ENCODE peak calls at places on chromosomes 11 and 22, in eight cellular contexts. P, U, O, R, Y, F, K and W are unnamed samples.

GRCh38 chr11:108511851-108512474 is 13.8 kb upstream of the POGLUT3 start:
- DNase-seq in R (no peak), U (no peak), F (peak), P (no peak), Y (peak), O (no peak), K (no peak), W (no peak)

GRCh38 chr22:27474711-27475547 is 326.6 kb downstream of the MN1 start:
- DNase-seq in O (no peak), U (peak), P (no peak), F (peak), R (no peak), K (no peak), Y (peak), W (no peak)

GRCh38 chr11:12137938-12138731 is 27.7 kb downstream of the MICAL2 start:
- DNase-seq in P (peak), K (no peak), O (no peak), F (peak), Y (peak), U (no peak), R (no peak), W (no peak)

GRCh38 chr11:76767659-76768058 is 15.5 kb upstream of the TSKU start:
- DNase-seq in O (no peak), K (no peak), F (no peak), R (no peak), P (no peak), Y (no peak), U (no peak), W (no peak)

GRCh38 chr11:100932474-100933100 is 197.0 kb downstream of the PGR start:
- DNase-seq in P (peak), F (peak), O (no peak), K (no peak), Y (peak), U (no peak), R (no peak), W (no peak)

GRCh38 chr22:30208631-30209603 is 37.6 kb downstream of the LIF start:
- DNase-seq in F (peak), P (no peak), U (no peak), R (no peak), Y (no peak), O (no peak), K (no peak), W (no peak)

GRCh38 chr22:36606114-36606513 is 77.1 kb upstream of the EIF3D start:
- DNase-seq in U (no peak), K (no peak), F (no peak), Y (no peak), O (no peak), P (no peak), R (no peak), W (no peak)

GRCh38 chr11:37849731-37850130 is 1251.7 kb upstream of the RAG2 start:
- DNase-seq in P (no peak), Y (no peak), R (no peak), O (no peak), F (no peak), K (no peak), U (no peak), W (no peak)

GRCh38 chr11:39361557-39361956 is 2097.9 kb downstream of the LRRC4C start:
- DNase-seq in U (no peak), R (no peak), P (no peak), O (no peak), F (no peak), Y (no peak), K (no peak), W (no peak)

GRCh38 chr11:39367526-39367925 is 2091.9 kb downstream of the LRRC4C start:
- DNase-seq in P (no peak), F (no peak), U (no peak), Y (no peak), K (no peak), O (no peak), R (no peak), W (no peak)

GRCh38 chr11:39365809-39366436 is 2093.5 kb downstream of the LRRC4C start:
- DNase-seq in K (no peak), R (no peak), F (peak), Y (peak), U (no peak), P (peak), O (no peak), W (no peak)
- TF ChIP-seq CTCF in K (no peak), R (no peak), F (no peak), Y (no peak), U (no peak), P (peak), O (no peak), W (no peak)

GRCh38 chr11:133995066-133995465 is 38.3 kb upstream of the IGSF9B start:
- DNase-seq in R (no peak), K (no peak), Y (no peak), P (no peak), F (no peak), U (no peak), O (no peak), W (no peak)
- TF ChIP-seq CTCF in R (no peak), K (no peak), Y (no peak), P (no peak), F (no peak), U (no peak), O (no peak), W (no peak)

DNA sequence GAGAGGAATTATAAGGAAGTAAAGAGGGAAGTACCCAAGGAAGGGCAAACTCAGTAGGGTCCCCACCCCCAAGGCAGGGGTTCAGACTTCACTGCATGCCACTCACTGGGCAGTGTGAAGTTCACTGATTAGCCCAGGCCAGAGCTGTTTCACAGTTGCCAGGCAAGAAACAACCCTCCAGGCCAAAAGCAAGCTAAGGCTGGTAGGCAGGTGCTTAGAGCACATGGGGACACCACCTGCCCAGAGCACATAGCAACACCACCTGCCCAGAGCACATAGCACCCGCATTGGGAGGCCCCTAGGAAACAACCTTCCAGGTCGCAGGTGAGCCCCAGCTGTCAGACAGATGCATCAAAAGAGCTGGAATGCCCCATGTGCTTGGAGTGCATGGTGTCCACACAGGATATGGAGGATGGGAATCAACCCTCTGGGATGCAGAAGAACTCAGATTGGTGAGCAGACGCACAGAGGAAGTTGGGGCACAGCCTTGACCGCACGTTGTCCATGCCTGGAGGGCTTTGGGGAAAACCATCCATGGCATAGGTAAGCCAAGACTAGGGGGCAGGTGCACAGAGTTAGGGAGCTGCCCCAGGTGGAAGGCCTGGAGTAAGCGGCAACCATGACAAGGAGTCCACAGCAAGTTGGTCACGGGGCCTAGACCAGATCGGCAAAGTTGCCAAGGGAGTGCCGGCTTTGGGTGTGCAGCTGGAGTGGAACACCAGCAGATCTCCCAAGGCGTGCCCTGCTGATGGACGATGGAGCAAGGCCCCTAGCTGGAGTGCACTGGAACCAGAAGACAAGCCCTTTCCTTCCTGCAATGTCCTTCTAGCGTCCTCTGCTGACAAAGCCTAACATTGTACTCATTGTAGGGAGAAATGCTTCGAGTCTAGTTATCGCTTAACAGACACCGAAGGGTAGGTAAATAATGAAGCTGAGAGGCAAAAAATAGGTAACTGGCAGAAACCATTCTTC is 7.8 kb upstream of the TMEM216 start:
- DNase-seq in R (no peak), F (no peak), O (no peak), Y (peak), U (no peak), P (peak), K (no peak), W (no peak)
- TF ChIP-seq CTCF in R (no peak), F (peak), O (no peak), Y (peak), U (no peak), P (peak), K (no peak), W (no peak)

DNA sequence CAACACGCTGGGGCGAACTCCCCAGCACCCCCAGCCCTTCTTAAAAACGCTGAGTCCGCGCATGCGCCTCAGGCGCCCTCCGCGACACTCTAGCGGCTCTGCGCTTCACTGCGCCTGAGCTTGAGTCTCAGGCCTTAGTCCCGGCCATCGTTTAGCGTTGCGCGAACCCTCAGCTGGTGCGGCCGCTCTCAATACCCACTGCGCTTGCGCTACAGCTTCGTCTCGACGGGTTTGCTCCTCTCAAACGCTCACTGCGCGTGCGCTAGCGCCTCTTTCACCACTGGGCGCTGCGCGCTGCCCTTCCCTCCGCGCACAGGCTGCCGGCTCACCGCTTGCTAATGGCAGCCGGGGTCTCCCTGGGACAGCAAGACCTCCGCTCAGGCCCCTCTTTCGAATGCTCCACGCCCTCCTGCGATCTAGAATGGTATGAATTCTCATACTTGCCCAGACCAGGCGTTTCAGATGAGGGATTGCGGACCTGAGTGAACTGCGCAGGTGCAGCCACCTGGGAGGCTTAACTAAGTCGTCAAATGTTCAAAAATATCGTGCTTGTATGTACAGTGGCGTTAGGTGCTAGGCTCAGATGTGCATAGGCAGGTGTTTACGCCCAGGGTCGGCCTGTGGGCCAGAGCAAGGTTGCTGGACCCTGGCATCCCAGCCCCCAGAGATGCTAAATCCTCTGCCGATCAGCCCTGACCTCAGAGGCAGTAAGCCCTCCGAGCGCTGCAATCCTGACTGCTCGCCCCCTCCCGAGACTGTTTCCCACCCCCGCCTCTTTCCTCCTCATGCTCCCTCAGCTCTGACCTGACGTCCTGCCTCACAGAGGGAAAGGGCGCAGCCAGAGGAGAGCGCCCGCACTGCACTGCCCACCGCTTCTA is at the start of gene SLC2A11:
- DNase-seq in R (peak), K (peak), P (peak), O (peak), U (peak), Y (peak), F (peak), W (peak)
- TF ChIP-seq CTCF in R (peak), K (no peak), P (peak), O (peak), U (peak), Y (peak), F (peak), W (no peak)

DNA sequence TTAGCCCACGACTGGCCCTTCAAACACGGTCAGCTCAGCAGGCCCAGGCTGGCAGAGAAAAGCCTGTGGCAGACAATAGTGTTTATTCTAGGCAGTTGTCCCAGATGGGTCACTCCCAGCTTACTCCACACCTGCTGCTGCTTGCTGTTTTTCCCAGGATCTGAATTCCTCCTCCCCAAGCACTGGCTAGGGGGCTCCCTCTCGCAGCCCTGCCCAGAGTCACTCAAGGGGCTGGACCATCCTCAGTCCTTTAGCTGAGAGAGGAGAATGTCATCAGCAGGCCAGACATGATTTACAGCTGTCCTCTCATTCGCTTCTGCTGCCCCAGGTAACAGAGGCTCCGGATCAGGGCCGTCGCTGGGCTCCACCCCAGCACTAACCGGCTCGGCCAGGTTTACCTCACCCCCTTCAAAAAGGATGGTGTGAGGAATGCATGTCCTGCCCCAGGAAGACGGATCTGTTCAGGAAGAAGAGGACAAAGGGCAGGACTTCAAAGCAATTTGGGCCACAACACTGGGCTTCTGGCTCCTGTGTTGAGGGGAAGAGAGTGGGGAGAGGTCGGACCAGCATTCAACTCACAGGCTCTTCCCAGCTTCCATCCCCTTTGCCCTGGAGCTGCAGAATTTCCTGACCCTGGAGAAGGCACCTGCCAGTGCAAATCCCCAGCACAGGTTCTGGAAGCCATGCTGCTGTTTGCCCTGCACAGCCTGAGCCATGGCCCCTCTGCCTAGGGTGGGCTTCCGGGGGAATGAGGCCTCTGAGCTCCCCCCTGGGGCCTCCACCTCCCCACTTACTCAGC is 59.7 kb upstream of the BARX2 start:
- DNase-seq in R (no peak), U (no peak), Y (peak), P (peak), F (no peak), K (no peak), O (no peak), W (no peak)
- TF ChIP-seq CTCF in R (no peak), U (no peak), Y (no peak), P (peak), F (no peak), K (no peak), O (no peak), W (no peak)

DNA sequence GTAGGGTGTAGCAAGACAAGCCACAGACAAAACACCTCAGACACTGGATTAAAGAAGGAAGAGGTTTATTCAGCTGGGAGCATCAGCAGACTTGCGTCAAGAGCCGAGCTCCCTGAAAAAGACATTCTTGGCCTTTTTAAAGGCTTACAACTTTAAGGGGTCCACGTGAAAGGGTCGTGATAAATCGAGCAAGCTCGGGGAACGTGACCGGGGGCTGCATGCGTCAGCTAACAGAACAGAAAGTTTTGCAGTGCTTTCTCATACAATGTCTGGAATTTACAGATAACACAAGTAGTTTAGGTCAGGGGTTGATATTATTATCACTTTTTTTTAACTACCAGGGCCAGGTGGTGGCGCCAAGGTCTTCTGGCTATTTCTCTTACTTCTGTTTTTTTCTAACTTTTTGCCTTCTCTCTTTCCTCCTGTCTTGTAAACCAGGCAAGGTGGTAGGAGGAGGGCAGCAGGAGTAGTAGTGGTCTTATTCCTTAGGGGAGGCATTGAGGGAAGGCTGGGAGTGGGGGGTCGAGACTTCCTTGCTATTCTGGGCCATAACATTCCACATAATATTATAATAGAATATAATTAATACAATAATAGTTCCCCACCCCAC is 631 bp upstream of the ALDH3B1 start:
- DNase-seq in R (no peak), U (no peak), F (peak), K (no peak), Y (no peak), O (no peak), P (no peak), W (no peak)
- TF ChIP-seq CTCF in R (no peak), U (no peak), F (peak), K (no peak), Y (no peak), O (no peak), P (no peak), W (no peak)

GRCh38 chr11:119065369-119065768 is 2.2 kb upstream of the VPS11 start:
- DNase-seq in R (peak), F (peak), Y (peak), P (peak), O (no peak), K (peak), U (no peak), W (no peak)
- TF ChIP-seq CTCF in R (peak), F (peak), Y (peak), P (peak), O (peak), K (peak), U (no peak), W (peak)

GRCh38 chr22:41365425-41365824 is 16.3 kb upstream of the TEF start:
- DNase-seq in F (no peak), U (no peak), O (no peak), K (no peak), Y (no peak), P (no peak), R (no peak), W (no peak)

GRCh38 chr22:41366323-41367014 is 15.3 kb upstream of the TEF start:
- DNase-seq in Y (no peak), F (no peak), P (no peak), U (no peak), O (no peak), K (no peak), R (no peak), W (no peak)

GRCh38 chr22:41368543-41368817 is 13.3 kb upstream of the TEF start:
- DNase-seq in P (no peak), Y (no peak), F (no peak), O (no peak), R (no peak), K (no peak), U (no peak), W (no peak)

GRCh38 chr22:41367680-41368542 is 13.8 kb upstream of the TEF start:
- DNase-seq in Y (peak), K (no peak), U (no peak), F (peak), P (peak), R (no peak), O (no peak), W (no peak)

DNA sequence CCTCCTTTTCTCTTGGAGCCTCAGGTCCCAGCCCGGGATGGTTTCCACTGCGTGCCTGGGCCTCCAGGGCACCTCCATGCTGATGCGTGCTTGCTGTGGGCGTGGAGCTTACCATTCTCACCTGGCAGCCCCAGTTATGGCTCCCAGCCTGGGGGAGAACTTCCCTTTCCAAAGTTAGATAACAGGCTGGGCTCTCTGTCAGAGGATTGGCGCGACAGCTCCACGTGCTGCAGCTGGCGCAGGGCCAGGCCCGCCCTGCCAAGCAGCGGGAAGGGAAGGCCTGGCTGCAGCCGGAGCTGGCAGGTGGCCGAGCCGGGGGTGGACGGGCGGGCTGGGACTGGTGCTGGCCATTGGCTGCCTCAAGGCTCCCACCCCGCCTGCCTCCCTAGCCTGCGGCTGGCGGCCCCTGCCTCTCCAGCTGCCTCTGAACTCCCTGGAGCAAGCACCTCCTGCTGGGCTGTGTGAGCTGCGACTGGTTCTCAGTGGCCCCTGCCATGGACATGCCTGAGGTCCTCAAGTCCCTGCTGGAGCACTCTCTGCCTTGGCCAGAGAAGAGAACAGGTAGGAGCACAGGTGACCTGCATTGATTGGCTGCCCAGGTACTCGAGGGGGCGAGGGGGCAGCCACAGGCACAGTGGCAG is 14.6 kb upstream of the TEF start:
- DNase-seq in F (peak), P (peak), O (peak), R (no peak), K (no peak), U (peak), Y (peak), W (no peak)
- TF ChIP-seq CTCF in F (peak), P (no peak), O (no peak), R (no peak), K (no peak), U (no peak), Y (peak), W (no peak)

GRCh38 chr11:69598147-69598546 is 42.8 kb upstream of the CCND1 start:
- DNase-seq in Y (no peak), U (no peak), K (no peak), O (no peak), P (no peak), R (no peak), F (no peak), W (no peak)
- TF ChIP-seq CTCF in Y (no peak), U (no peak), K (no peak), O (no peak), P (no peak), R (no peak), F (peak), W (peak)